ENCODE peak calls at places on chromosome 1, in six cellular contexts. P is lower lobe of right lung; Q is left ventricle myocardium inferior; H is upper lobe of right lung; R is stomach; A is CD8-positive, alpha-beta T cell. I is an unnamed sample. For H3K4me1, the result is how much of the 10 kb centered on the place peaks cover.

GRCh38 chr1:70458120-70458519 is 47.1 kb downstream of the CTH start:
- DNase-seq in H (no peak), A (no peak), P (no peak), R (no peak), Q (no peak), I (no peak)

GRCh38 chr1:173669491-173669941 is at the start of gene ANKRD45:
- DNase-seq in P (peak), A (peak), Q (peak), R (no peak), H (peak), I (peak)

GRCh38 chr1:28282426-28283407 is 23.4 kb downstream of the SESN2 start:
- DNase-seq in H (no peak), P (peak), A (no peak), Q (no peak), R (no peak), I (no peak)

GRCh38 chr1:161737625-161738024 is 12.0 kb upstream of the DUSP12 start:
- DNase-seq in R (no peak), P (no peak), Q (no peak), H (no peak), A (no peak), I (no peak)

GRCh38 chr1:61699893-61700851 is 24.8 kb downstream of the TM2D1 start:
- DNase-seq in P (no peak), H (no peak), A (no peak), R (no peak), Q (no peak), I (no peak)

GRCh38 chr1:110338200-110339039 is 757 bp upstream of the RBM15 start:
- DNase-seq in A (peak), R (peak), Q (peak), H (peak), P (peak), I (peak)

GRCh38 chr1:178575611-178576331 is 62.9 kb downstream of the TEX35 start:
- DNase-seq in R (no peak), H (no peak), P (no peak), Q (no peak), A (no peak), I (no peak)

GRCh38 chr1:117826551-117827078 is 102.8 kb downstream of the GDAP2 start:
- DNase-seq in Q (peak), R (no peak), H (no peak), P (no peak), A (no peak), I (peak)

GRCh38 chr1:53502641-53503432 is 43.6 kb downstream of the DMRTB1 start:
- DNase-seq in Q (no peak), P (no peak), R (no peak), A (no peak), H (no peak), I (no peak)

GRCh38 chr1:206696812-206697585 is 12.3 kb downstream of the MAPKAPK2 start:
- DNase-seq in R (no peak), H (peak), P (no peak), Q (no peak), A (no peak), I (no peak)

GRCh38 chr1:244642988-244643387 is 9.9 kb upstream of the DESI2 start:
- DNase-seq in H (no peak), R (no peak), P (no peak), A (no peak), Q (no peak), I (no peak)

GRCh38 chr1:202045699-202046098 is 35.3 kb downstream of the ELF3 start:
- DNase-seq in P (no peak), A (no peak), R (no peak), Q (no peak), H (no peak), I (no peak)

DNA sequence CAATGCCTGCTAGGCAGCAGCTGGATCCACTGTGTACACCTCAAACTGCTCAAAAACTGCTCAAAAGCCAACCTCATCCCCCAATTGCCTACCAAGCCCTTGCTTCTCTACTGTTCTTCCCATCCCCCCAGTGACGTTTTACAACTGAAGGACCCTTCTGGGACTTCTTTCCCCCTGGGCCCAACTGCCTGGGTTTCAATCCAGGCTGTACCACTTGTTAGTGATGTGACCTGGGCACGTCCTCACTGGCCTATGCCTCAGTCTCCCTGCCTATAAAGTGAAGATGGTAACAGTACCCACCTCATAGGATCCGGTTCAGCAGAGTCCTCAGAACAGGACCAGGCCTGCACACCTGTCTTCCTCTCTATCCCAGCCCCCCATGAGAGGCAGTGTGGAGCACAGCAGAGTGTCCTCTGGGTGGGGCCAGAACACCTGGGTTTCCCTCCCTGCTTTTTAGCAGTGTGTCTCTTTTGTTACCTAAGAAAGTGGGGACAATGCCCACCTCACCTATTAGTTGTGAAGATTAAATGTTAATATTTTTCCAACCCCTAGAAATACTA is 1.9 kb upstream of the TEKT2 start:
- DNase-seq in Q (no peak), R (no peak), A (no peak), H (no peak), P (no peak), I (no peak)
- TF ChIP-seq CTCF in Q (no peak), R (no peak), A (no peak), H (no peak), P (no peak), I (no peak)

GRCh38 chr1:67557731-67558448 is 127.1 kb upstream of the GADD45A start:
- DNase-seq in A (no peak), H (no peak), P (no peak), R (no peak), Q (no peak), I (no peak)
- H3K4me3 ChIP-seq in A (no peak), H (no peak), P (no peak), R (no peak), Q (no peak), I (no peak)

GRCh38 chr1:184621262-184621661 is 133.4 kb downstream of the EDEM3 start:
- DNase-seq in A (no peak), R (no peak), Q (no peak), H (no peak), P (no peak), I (no peak)
- H3K4me1 ChIP-seq in A (under half), R (under half), Q (half or more), H (under half), P (under half), I (under half)

GRCh38 chr1:11448375-11449085 is 30.4 kb upstream of the DISP3 start:
- DNase-seq in H (no peak), P (no peak), R (no peak), A (no peak), Q (no peak), I (no peak)
- TF ChIP-seq CTCF in H (no peak), P (no peak), R (no peak), A (no peak), Q (no peak), I (no peak)

GRCh38 chr1:8679929-8680504 is 137.4 kb downstream of the RERE start:
- DNase-seq in P (no peak), Q (no peak), R (no peak), H (no peak), A (no peak), I (no peak)

GRCh38 chr1:8680628-8681316 is 136.7 kb downstream of the RERE start:
- DNase-seq in R (no peak), Q (no peak), P (no peak), A (no peak), H (no peak), I (no peak)

GRCh38 chr1:8679411-8679800 is 138.0 kb downstream of the RERE start:
- DNase-seq in Q (no peak), R (no peak), A (no peak), P (no peak), H (no peak), I (no peak)

GRCh38 chr1:8677782-8678181 is 139.7 kb downstream of the RERE start:
- DNase-seq in P (no peak), R (no peak), H (no peak), A (no peak), Q (no peak), I (no peak)

GRCh38 chr1:8678688-8679410 is 138.6 kb downstream of the RERE start:
- DNase-seq in Q (no peak), A (no peak), H (no peak), P (no peak), R (no peak), I (no peak)
- H3K4me3 ChIP-seq in Q (no peak), A (no peak), H (no peak), P (no peak), R (no peak), I (no peak)

GRCh38 chr1:42320689-42321088 is 14.3 kb downstream of the FOXJ3 start:
- DNase-seq in A (no peak), R (no peak), H (no peak), Q (no peak), P (no peak), I (no peak)
- H3K4me1 ChIP-seq in A (half or more), R (under half), H (under half), Q (half or more), P (half or more), I (under half)

GRCh38 chr1:177567393-177567792 is 396.6 kb downstream of the BRINP2 start:
- DNase-seq in H (no peak), A (no peak), Q (no peak), R (no peak), P (no peak), I (no peak)
- TF ChIP-seq CTCF in H (peak), A (no peak), Q (peak), R (no peak), P (no peak), I (no peak)

DNA sequence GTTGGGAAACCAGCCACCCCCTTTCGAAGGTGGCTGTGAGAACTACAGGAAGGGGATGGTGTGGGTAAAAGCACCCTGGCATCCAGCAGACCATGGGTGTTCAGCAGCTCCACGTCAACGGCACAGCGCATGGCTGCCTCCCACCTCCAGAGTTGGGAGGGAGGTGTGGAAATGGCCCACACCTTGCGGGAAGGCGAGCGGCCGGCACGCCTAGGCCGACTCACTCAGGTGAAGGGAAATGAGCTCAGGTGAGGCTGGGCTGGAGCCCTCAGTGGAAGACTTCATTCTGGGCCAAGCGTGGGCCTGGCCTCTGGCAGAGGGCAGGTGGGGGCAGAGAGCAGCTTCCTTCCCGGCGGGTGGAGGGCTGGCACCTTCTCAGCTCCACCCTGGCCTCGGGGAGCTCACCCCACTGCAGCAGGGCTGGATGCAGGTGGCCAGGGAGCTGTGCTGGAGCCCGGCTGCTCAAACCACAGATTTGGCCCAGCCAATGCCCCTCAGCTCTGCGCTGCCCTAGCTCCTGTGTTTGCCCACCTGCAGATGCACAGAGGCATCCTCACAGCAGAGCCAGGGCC is 24.8 kb upstream of the ALDH4A1 start:
- DNase-seq in P (no peak), A (peak), Q (no peak), R (no peak), H (no peak), I (no peak)
- H3K4me3 ChIP-seq in P (peak), A (peak), Q (peak), R (peak), H (peak), I (no peak)

GRCh38 chr1:17191990-17192242 is 13.0 kb upstream of the PADI1 start:
- DNase-seq in A (no peak), R (no peak), P (no peak), Q (no peak), H (no peak), I (no peak)
- H3K4me1 ChIP-seq in A (under half), R (under half), P (under half), Q (under half), H (under half), I (under half)

GRCh38 chr1:25694591-25695007 is 78.0 kb downstream of the MAN1C1 start:
- DNase-seq in P (no peak), H (no peak), A (no peak), Q (no peak), R (no peak), I (no peak)

GRCh38 chr1:25690396-25690956 is 73.9 kb downstream of the MAN1C1 start:
- DNase-seq in Q (no peak), P (no peak), H (peak), R (no peak), A (no peak), I (no peak)

GRCh38 chr1:25691211-25691610 is 74.6 kb downstream of the MAN1C1 start:
- DNase-seq in P (no peak), A (no peak), R (no peak), H (no peak), Q (no peak), I (no peak)

GRCh38 chr1:25694167-25694566 is 77.6 kb downstream of the MAN1C1 start:
- DNase-seq in P (no peak), H (no peak), A (no peak), Q (no peak), R (no peak), I (no peak)

DNA sequence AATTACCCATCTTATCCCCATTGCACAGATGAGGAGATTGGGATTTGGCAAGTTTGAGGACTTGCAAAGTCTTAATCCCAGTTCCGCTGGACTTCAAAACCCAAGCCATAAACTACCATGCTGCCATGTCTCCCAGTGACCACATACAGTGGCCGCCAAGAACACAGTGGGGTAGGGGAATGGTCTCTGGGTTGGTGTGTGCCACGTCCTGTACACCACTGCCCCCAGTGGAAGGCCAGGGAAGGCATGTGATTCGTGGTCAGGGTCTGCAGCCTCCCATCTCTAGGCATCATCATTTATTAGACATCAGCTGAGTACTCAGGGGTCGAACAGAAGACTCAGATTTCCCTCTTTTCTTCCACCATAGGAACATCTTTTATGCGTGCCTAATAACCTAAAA is 76.0 kb downstream of the MAN1C1 start:
- DNase-seq in A (peak), P (no peak), Q (no peak), R (no peak), H (no peak), I (no peak)
- TF ChIP-seq CTCF in A (peak), P (peak), Q (peak), R (no peak), H (peak), I (no peak)

I was measured in mucosa of descending colon.